ENCODE peak calls at places on chromosomes 2 and 18, in four cellular contexts. One of them, this sample, is unnamed.

GRCh38 chr2:8044046-8044594 is 637.7 kb upstream of the ID2 start:
- DNase-seq in H54: no peak
- DNase-seq in GM12864: no peak
- DNase-seq in anterior cingulate cortex: no peak
- DNase-seq in this sample: no peak

GRCh38 chr2:190849774-190850173 is 30.8 kb upstream of the GLS start:
- DNase-seq in anterior cingulate cortex: no peak
- DNase-seq in H54: peak; percentile 38
- DNase-seq in GM12864: no peak
- DNase-seq in this sample: no peak

GRCh38 chr2:229350928-229351327 is 79.8 kb upstream of the PID1 start:
- DNase-seq in anterior cingulate cortex: no peak
- DNase-seq in H54: no peak
- DNase-seq in GM12864: no peak
- DNase-seq in this sample: no peak

GRCh38 chr2:238771193-238771592 is 76.7 kb upstream of the TWIST2 start:
- DNase-seq in anterior cingulate cortex: no peak
- DNase-seq in GM12864: no peak
- DNase-seq in H54: no peak
- DNase-seq in this sample: no peak

GRCh38 chr18:29383311-29384273 is 1206.7 kb upstream of the CDH2 start:
- DNase-seq in anterior cingulate cortex: no peak
- DNase-seq in H54: no peak
- DNase-seq in GM12864: no peak
- DNase-seq in this sample: no peak

GRCh38 chr2:17327649-17328048 is 190.6 kb downstream of the RAD51AP2 start:
- DNase-seq in anterior cingulate cortex: no peak
- DNase-seq in GM12864: no peak
- DNase-seq in H54: no peak
- DNase-seq in this sample: no peak

GRCh38 chr2:15689654-15690053 is 98.0 kb downstream of the DDX1 start:
- DNase-seq in H54: no peak
- DNase-seq in anterior cingulate cortex: no peak
- DNase-seq in GM12864: no peak
- DNase-seq in this sample: no peak

GRCh38 chr2:188042412-188042811 is 249.3 kb upstream of the GULP1 start:
- DNase-seq in H54: peak; percentile 11
- DNase-seq in anterior cingulate cortex: no peak
- DNase-seq in GM12864: no peak
- DNase-seq in this sample: peak; percentile 12

GRCh38 chr2:28713582-28714292 is 37.9 kb upstream of the PPP1CB start:
- DNase-seq in H54: no peak
- DNase-seq in anterior cingulate cortex: no peak
- DNase-seq in GM12864: no peak
- DNase-seq in this sample: no peak

GRCh38 chr2:236634203-236634602 is 64.6 kb downstream of the ACKR3 start:
- DNase-seq in H54: no peak
- DNase-seq in anterior cingulate cortex: no peak
- DNase-seq in GM12864: no peak
- DNase-seq in this sample: no peak

GRCh38 chr2:120720176-120720575 is 15.5 kb upstream of the GLI2 start:
- DNase-seq in GM12864: no peak
- DNase-seq in H54: no peak
- DNase-seq in anterior cingulate cortex: no peak
- DNase-seq in this sample: no peak

GRCh38 chr2:234364718-234365117 is 132.2 kb downstream of the ARL4C start:
- DNase-seq in anterior cingulate cortex: no peak
- DNase-seq in H54: no peak
- DNase-seq in GM12864: no peak
- DNase-seq in this sample: no peak

GRCh38 chr2:210224660-210225460 is at the start of gene ACADL:
- DNase-seq in H54: no peak
- DNase-seq in anterior cingulate cortex: peak; percentile 20
- DNase-seq in GM12864: no peak
- DNase-seq in this sample: peak; percentile 15